ENCODE peak calls at places on chromosomes 7 and 10, in ten cellular contexts. One of them, this sample, is unnamed.

GRCh38 chr10:97540669-97541500 is 31.7 kb upstream of the ANKRD2 start:
- DNase-seq in neural progenitor cell: no peak
- DNase-seq in Panc1: no peak
- DNase-seq in left ventricle myocardium inferior: no peak
- DNase-seq in H9: peak; percentile 71
- DNase-seq in heart left ventricle: no peak
- DNase-seq in Peyer's patch: no peak
- DNase-seq in esophagus squamous epithelium: no peak
- DNase-seq in spleen: peak; percentile 55
- DNase-seq in PC-3: no peak
- DNase-seq in this sample: no peak

GRCh38 chr7:149883452-149883861 is 9.7 kb downstream of the ATP6V0E2 start:
- DNase-seq in H9: peak; percentile 82
- DNase-seq in heart left ventricle: no peak
- DNase-seq in neural progenitor cell: peak; percentile 84
- DNase-seq in spleen: no peak
- DNase-seq in PC-3: peak; percentile 47
- DNase-seq in Peyer's patch: peak; percentile 46
- DNase-seq in left ventricle myocardium inferior: peak; percentile 66
- DNase-seq in esophagus squamous epithelium: no peak
- DNase-seq in Panc1: no peak
- DNase-seq in this sample: no peak

GRCh38 chr10:49689882-49690510 is 10.5 kb downstream of the C10orf53 start:
- DNase-seq in H9: peak; percentile 81
- DNase-seq in Panc1: no peak
- DNase-seq in esophagus squamous epithelium: no peak
- DNase-seq in heart left ventricle: no peak
- DNase-seq in Peyer's patch: no peak
- DNase-seq in left ventricle myocardium inferior: no peak
- DNase-seq in PC-3: no peak
- DNase-seq in neural progenitor cell: peak; percentile 42
- DNase-seq in spleen: no peak
- DNase-seq in this sample: no peak

GRCh38 chr7:157682064-157682945 is 345.5 kb downstream of the DNAJB6 start:
- DNase-seq in spleen: peak; percentile 64
- DNase-seq in heart left ventricle: no peak
- DNase-seq in PC-3: no peak
- DNase-seq in esophagus squamous epithelium: no peak
- DNase-seq in neural progenitor cell: no peak
- DNase-seq in Panc1: no peak
- DNase-seq in left ventricle myocardium inferior: no peak
- DNase-seq in Peyer's patch: no peak
- DNase-seq in H9: peak; percentile 35
- DNase-seq in this sample: no peak

GRCh38 chr10:75159519-75159918 is 48.1 kb downstream of the SAMD8 start:
- DNase-seq in spleen: no peak
- DNase-seq in neural progenitor cell: no peak
- DNase-seq in left ventricle myocardium inferior: no peak
- DNase-seq in heart left ventricle: no peak
- DNase-seq in Peyer's patch: no peak
- DNase-seq in Panc1: no peak
- DNase-seq in PC-3: peak; percentile 29
- DNase-seq in esophagus squamous epithelium: no peak
- DNase-seq in H9: no peak
- DNase-seq in this sample: no peak

GRCh38 chr7:31853380-31853779 is 166.4 kb downstream of the PPP1R17 start:
- DNase-seq in spleen: no peak
- DNase-seq in H9: no peak
- DNase-seq in left ventricle myocardium inferior: no peak
- DNase-seq in heart left ventricle: no peak
- DNase-seq in esophagus squamous epithelium: no peak
- DNase-seq in neural progenitor cell: no peak
- DNase-seq in Panc1: no peak
- DNase-seq in Peyer's patch: no peak
- DNase-seq in PC-3: no peak
- DNase-seq in this sample: no peak

GRCh38 chr10:33421789-33422188 is 87.3 kb upstream of the NRP1 start:
- DNase-seq in H9: no peak
- DNase-seq in left ventricle myocardium inferior: no peak
- DNase-seq in Peyer's patch: no peak
- DNase-seq in PC-3: peak; percentile 93
- DNase-seq in Panc1: no peak
- DNase-seq in spleen: no peak
- DNase-seq in neural progenitor cell: no peak
- DNase-seq in esophagus squamous epithelium: no peak
- DNase-seq in heart left ventricle: no peak
- DNase-seq in this sample: peak; percentile 77

GRCh38 chr7:100676501-100677306 is 3.2 kb downstream of the GNB2 start:
- DNase-seq in PC-3: no peak
- DNase-seq in neural progenitor cell: no peak
- DNase-seq in spleen: peak; percentile 85
- DNase-seq in esophagus squamous epithelium: no peak
- DNase-seq in Panc1: no peak
- DNase-seq in H9: no peak
- DNase-seq in Peyer's patch: no peak
- DNase-seq in left ventricle myocardium inferior: peak; percentile 21
- DNase-seq in heart left ventricle: peak; percentile 63
- DNase-seq in this sample: no peak

GRCh38 chr7:103083210-103083609 is 8.3 kb downstream of the ARMC10 start:
- DNase-seq in spleen: no peak
- DNase-seq in Panc1: no peak
- DNase-seq in neural progenitor cell: no peak
- DNase-seq in esophagus squamous epithelium: no peak
- DNase-seq in heart left ventricle: no peak
- DNase-seq in left ventricle myocardium inferior: no peak
- DNase-seq in Peyer's patch: no peak
- DNase-seq in PC-3: no peak
- DNase-seq in H9: no peak
- DNase-seq in this sample: no peak

GRCh38 chr10:77943086-77943901 is 16.7 kb upstream of the DLG5 start:
- DNase-seq in PC-3: peak; percentile 99
- DNase-seq in H9: peak; percentile 84
- DNase-seq in left ventricle myocardium inferior: no peak
- DNase-seq in spleen: no peak
- DNase-seq in neural progenitor cell: no peak
- DNase-seq in Panc1: peak; percentile 77
- DNase-seq in Peyer's patch: no peak
- DNase-seq in esophagus squamous epithelium: no peak
- DNase-seq in heart left ventricle: no peak
- DNase-seq in this sample: no peak

GRCh38 chr10:77946084-77946483 is 19.5 kb upstream of the DLG5 start:
- DNase-seq in H9: no peak
- DNase-seq in Peyer's patch: no peak
- DNase-seq in esophagus squamous epithelium: no peak
- DNase-seq in left ventricle myocardium inferior: no peak
- DNase-seq in PC-3: peak; percentile 51
- DNase-seq in neural progenitor cell: no peak
- DNase-seq in spleen: no peak
- DNase-seq in Panc1: no peak
- DNase-seq in heart left ventricle: no peak
- DNase-seq in this sample: no peak

DNA sequence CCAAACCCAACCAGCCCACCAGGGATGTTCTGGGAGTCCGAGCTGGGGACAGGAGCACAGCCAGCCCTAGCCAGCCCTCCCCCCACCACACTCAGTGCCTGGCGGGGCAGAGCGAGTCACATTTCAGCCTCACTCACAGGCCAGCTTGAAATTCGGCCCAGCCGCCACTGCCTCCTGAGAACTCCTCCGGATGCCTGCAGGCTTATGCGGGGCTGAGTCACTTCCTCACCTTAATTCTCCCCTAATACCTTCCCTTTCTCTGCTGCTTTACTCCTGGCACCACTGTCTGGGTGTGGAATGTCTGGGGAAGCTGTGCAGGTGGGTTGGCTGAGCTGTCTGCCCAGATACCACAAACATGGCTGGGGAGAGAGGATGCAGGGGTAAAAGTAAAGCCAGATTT is 22.6 kb upstream of the DLG5 start:
- DNase-seq in neural progenitor cell: peak; percentile 67
- DNase-seq in left ventricle myocardium inferior: no peak
- DNase-seq in spleen: no peak
- DNase-seq in PC-3: peak; percentile 100
- DNase-seq in Panc1: peak; percentile 73
- DNase-seq in Peyer's patch: no peak
- DNase-seq in heart left ventricle: no peak
- DNase-seq in H9: peak; percentile 94
- DNase-seq in esophagus squamous epithelium: no peak
- DNase-seq in this sample: no peak
- H3K9me3 ChIP-seq in neural progenitor cell: peaks cover 3% of the 10 kb centered on the region
- H3K9me3 ChIP-seq in left ventricle myocardium inferior: peaks cover 34% of the 10 kb centered on the region
- H3K9me3 ChIP-seq in spleen: peaks cover 15% of the 10 kb centered on the region
- H3K9me3 ChIP-seq in PC-3: peaks cover 17% of the 10 kb centered on the region
- H3K9me3 ChIP-seq in Panc1: no peaks in the 10 kb centered on the region
- H3K9me3 ChIP-seq in Peyer's patch: peaks cover 10% of the 10 kb centered on the region
- H3K9me3 ChIP-seq in heart left ventricle: peaks cover 26% of the 10 kb centered on the region
- H3K9me3 ChIP-seq in H9: no peaks in the 10 kb centered on the region
- H3K9me3 ChIP-seq in esophagus squamous epithelium: peaks cover 26% of the 10 kb centered on the region
- H3K9me3 ChIP-seq in this sample: peaks cover 29% of the 10 kb centered on the region

GRCh38 chr7:134845461-134845860 is 66.0 kb downstream of the CALD1 start:
- DNase-seq in PC-3: peak; percentile 35
- DNase-seq in H9: no peak
- DNase-seq in left ventricle myocardium inferior: no peak
- DNase-seq in Peyer's patch: no peak
- DNase-seq in Panc1: no peak
- DNase-seq in heart left ventricle: no peak
- DNase-seq in neural progenitor cell: no peak
- DNase-seq in spleen: no peak
- DNase-seq in esophagus squamous epithelium: no peak
- DNase-seq in this sample: no peak
- TF ChIP-seq CTCF in PC-3: peak; percentile 60
- TF ChIP-seq CTCF in H9: peak; percentile 55
- TF ChIP-seq CTCF in left ventricle myocardium inferior: peak; percentile 37
- TF ChIP-seq CTCF in Peyer's patch: no peak
- TF ChIP-seq CTCF in Panc1: peak; percentile 39
- TF ChIP-seq CTCF in heart left ventricle: no peak
- TF ChIP-seq CTCF in neural progenitor cell: no peak
- TF ChIP-seq CTCF in spleen: peak; percentile 13
- TF ChIP-seq CTCF in esophagus squamous epithelium: peak; percentile 13
- TF ChIP-seq CTCF in this sample: peak; percentile 29

GRCh38 chr7:82114237-82114636 is 329.3 kb downstream of the CACNA2D1 start:
- DNase-seq in esophagus squamous epithelium: no peak
- DNase-seq in Peyer's patch: no peak
- DNase-seq in H9: no peak
- DNase-seq in spleen: no peak
- DNase-seq in left ventricle myocardium inferior: no peak
- DNase-seq in neural progenitor cell: no peak
- DNase-seq in PC-3: no peak
- DNase-seq in heart left ventricle: no peak
- DNase-seq in Panc1: no peak
- DNase-seq in this sample: no peak

GRCh38 chr7:82105463-82105862 is 335.6 kb upstream of the HGF start:
- DNase-seq in neural progenitor cell: no peak
- DNase-seq in left ventricle myocardium inferior: no peak
- DNase-seq in Panc1: peak; percentile 42
- DNase-seq in esophagus squamous epithelium: no peak
- DNase-seq in H9: no peak
- DNase-seq in spleen: no peak
- DNase-seq in PC-3: peak; percentile 80
- DNase-seq in heart left ventricle: no peak
- DNase-seq in Peyer's patch: no peak
- DNase-seq in this sample: peak; percentile 16

GRCh38 chr7:82110146-82110823 is 333.3 kb downstream of the CACNA2D1 start:
- DNase-seq in PC-3: no peak
- DNase-seq in heart left ventricle: peak; percentile 43
- DNase-seq in left ventricle myocardium inferior: no peak
- DNase-seq in Peyer's patch: no peak
- DNase-seq in H9: no peak
- DNase-seq in Panc1: no peak
- DNase-seq in neural progenitor cell: peak; percentile 38
- DNase-seq in spleen: no peak
- DNase-seq in esophagus squamous epithelium: no peak
- DNase-seq in this sample: no peak

DNA sequence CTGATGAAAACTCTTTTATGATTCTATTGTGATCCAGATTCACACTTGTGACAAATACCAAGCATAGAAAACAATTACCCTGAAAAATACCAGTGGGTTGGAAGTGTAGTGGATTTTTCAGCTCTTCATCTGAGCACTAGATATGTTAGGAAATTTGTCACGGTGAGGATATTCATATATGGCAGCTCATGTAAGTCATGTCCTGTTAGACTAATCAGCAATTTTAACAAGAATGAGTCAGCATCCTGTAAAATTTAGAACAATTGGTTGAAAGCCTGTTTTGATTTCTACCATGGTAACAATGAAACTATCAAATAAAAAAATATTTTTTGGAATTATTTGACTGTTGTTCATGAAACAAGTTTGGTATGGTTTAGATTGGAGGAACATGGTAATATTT is 334.3 kb downstream of the CACNA2D1 start:
- DNase-seq in H9: no peak
- DNase-seq in Panc1: peak; percentile 15
- DNase-seq in neural progenitor cell: no peak
- DNase-seq in heart left ventricle: no peak
- DNase-seq in esophagus squamous epithelium: no peak
- DNase-seq in spleen: no peak
- DNase-seq in Peyer's patch: no peak
- DNase-seq in PC-3: peak; percentile 78
- DNase-seq in left ventricle myocardium inferior: no peak
- DNase-seq in this sample: no peak
- H3K27ac ChIP-seq in H9: no peak overlapping the region
- H3K27ac ChIP-seq in Panc1: no peak overlapping the region
- H3K27ac ChIP-seq in neural progenitor cell: no peak overlapping the region
- H3K27ac ChIP-seq in heart left ventricle: no peak overlapping the region
- H3K27ac ChIP-seq in esophagus squamous epithelium: no peak overlapping the region
- H3K27ac ChIP-seq in spleen: no peak overlapping the region
- H3K27ac ChIP-seq in Peyer's patch: no peak overlapping the region
- H3K27ac ChIP-seq in PC-3: peak overlapping the region; percentile 67
- H3K27ac ChIP-seq in left ventricle myocardium inferior: peak overlapping the region; percentile 15
- H3K27ac ChIP-seq in this sample: no peak overlapping the region

GRCh38 chr7:153939654-153940053 is 112.5 kb upstream of the DPP6 start:
- DNase-seq in esophagus squamous epithelium: no peak
- DNase-seq in heart left ventricle: no peak
- DNase-seq in left ventricle myocardium inferior: no peak
- DNase-seq in neural progenitor cell: no peak
- DNase-seq in Peyer's patch: no peak
- DNase-seq in Panc1: no peak
- DNase-seq in spleen: no peak
- DNase-seq in PC-3: no peak
- DNase-seq in H9: no peak
- DNase-seq in this sample: no peak

GRCh38 chr7:153941061-153941460 is 111.1 kb upstream of the DPP6 start:
- DNase-seq in H9: no peak
- DNase-seq in esophagus squamous epithelium: no peak
- DNase-seq in spleen: no peak
- DNase-seq in PC-3: no peak
- DNase-seq in Panc1: no peak
- DNase-seq in Peyer's patch: no peak
- DNase-seq in heart left ventricle: no peak
- DNase-seq in neural progenitor cell: no peak
- DNase-seq in left ventricle myocardium inferior: no peak
- DNase-seq in this sample: no peak

GRCh38 chr7:153943428-153944370 is 108.5 kb upstream of the DPP6 start:
- DNase-seq in Peyer's patch: no peak
- DNase-seq in Panc1: no peak
- DNase-seq in heart left ventricle: no peak
- DNase-seq in H9: no peak
- DNase-seq in spleen: no peak
- DNase-seq in neural progenitor cell: peak; percentile 28
- DNase-seq in left ventricle myocardium inferior: no peak
- DNase-seq in esophagus squamous epithelium: no peak
- DNase-seq in PC-3: no peak
- DNase-seq in this sample: no peak

GRCh38 chr7:153939177-153939576 is 113.0 kb upstream of the DPP6 start:
- DNase-seq in PC-3: no peak
- DNase-seq in H9: no peak
- DNase-seq in neural progenitor cell: no peak
- DNase-seq in spleen: no peak
- DNase-seq in Panc1: no peak
- DNase-seq in left ventricle myocardium inferior: no peak
- DNase-seq in esophagus squamous epithelium: no peak
- DNase-seq in heart left ventricle: no peak
- DNase-seq in Peyer's patch: no peak
- DNase-seq in this sample: no peak

GRCh38 chr7:153942036-153942435 is 110.2 kb upstream of the DPP6 start:
- DNase-seq in esophagus squamous epithelium: no peak
- DNase-seq in left ventricle myocardium inferior: no peak
- DNase-seq in heart left ventricle: no peak
- DNase-seq in H9: no peak
- DNase-seq in Peyer's patch: no peak
- DNase-seq in neural progenitor cell: no peak
- DNase-seq in spleen: no peak
- DNase-seq in PC-3: no peak
- DNase-seq in Panc1: no peak
- DNase-seq in this sample: no peak
- H3K9me3 ChIP-seq in esophagus squamous epithelium: no peaks in the 10 kb centered on the region
- H3K9me3 ChIP-seq in left ventricle myocardium inferior: no peaks in the 10 kb centered on the region
- H3K9me3 ChIP-seq in heart left ventricle: no peaks in the 10 kb centered on the region
- H3K9me3 ChIP-seq in H9: peaks cover 24% of the 10 kb centered on the region
- H3K9me3 ChIP-seq in Peyer's patch: no peaks in the 10 kb centered on the region
- H3K9me3 ChIP-seq in neural progenitor cell: no peaks in the 10 kb centered on the region
- H3K9me3 ChIP-seq in spleen: no peaks in the 10 kb centered on the region
- H3K9me3 ChIP-seq in PC-3: no peaks in the 10 kb centered on the region
- H3K9me3 ChIP-seq in Panc1: no peaks in the 10 kb centered on the region
- H3K9me3 ChIP-seq in this sample: peaks cover 66% of the 10 kb centered on the region

This sample was measured in AG04450.